ENCODE peak calls at places on chromosomes 13 and 19, in ten cellular contexts. K is progenitor cell of endocrine pancreas, Q is type B pancreatic cell, L is GM06990, O is retinal pigment epithelial cell, C is mucosa of descending colon, W is esophagus squamous epithelium, D is Calu3, N is ascending aorta, U is fibroblast of pulmonary artery. Z is an unnamed sample.

GRCh38 chr19:768424-768823 is 17.5 kb downstream of the MISP start:
- DNase-seq in K (no peak), Q (no peak), L (no peak), O (peak), C (no peak), W (no peak), D (no peak), N (no peak), U (peak), Z (no peak)

GRCh38 chr13:31101511-31102170 is 60.1 kb downstream of the HSPH1 start:
- DNase-seq in K (no peak), Q (no peak), L (no peak), O (peak), C (no peak), W (no peak), D (no peak), N (peak), U (no peak), Z (no peak)

GRCh38 chr13:75196112-75196855 is 285.7 kb downstream of the TBC1D4 start:
- DNase-seq in K (no peak), Q (no peak), L (no peak), O (no peak), C (no peak), W (no peak), D (no peak), N (no peak), U (peak), Z (no peak)

GRCh38 chr19:50722248-50723013 is 733 bp upstream of the CLEC11A start:
- DNase-seq in K (no peak), Q (no peak), L (no peak), O (no peak), C (no peak), W (no peak), D (no peak), N (no peak), U (no peak), Z (no peak)

GRCh38 chr13:107969551-107969950 is 245.8 kb downstream of the LIG4 start:
- DNase-seq in K (no peak), Q (no peak), L (no peak), O (no peak), C (no peak), W (no peak), D (no peak), N (no peak), U (no peak), Z (no peak)

GRCh38 chr19:35828694-35829301 is 16.2 kb upstream of the PRODH2 start:
- DNase-seq in K (peak), Q (peak), L (no peak), O (peak), C (peak), W (no peak), D (peak), N (no peak), U (peak), Z (peak)

GRCh38 chr13:24216176-24216575 is 55.7 kb downstream of the SPATA13 start:
- DNase-seq in K (no peak), Q (no peak), L (no peak), O (no peak), C (no peak), W (no peak), D (no peak), N (no peak), U (no peak), Z (no peak)

GRCh38 chr19:2167896-2168618 is 4.3 kb downstream of the DOT1L start:
- DNase-seq in K (no peak), Q (no peak), L (peak), O (no peak), C (peak), W (peak), D (no peak), N (peak), U (peak), Z (no peak)

GRCh38 chr13:108496364-108497215 is 132.8 kb upstream of the MYO16 start:
- DNase-seq in K (no peak), Q (no peak), L (no peak), O (no peak), C (no peak), W (no peak), D (no peak), N (no peak), U (peak), Z (no peak)

GRCh38 chr13:42355841-42356575 is 84.1 kb downstream of the AKAP11 start:
- DNase-seq in K (no peak), Q (no peak), L (no peak), O (no peak), C (no peak), W (no peak), D (no peak), N (no peak), U (no peak), Z (no peak)

GRCh38 chr19:18223860-18224524 is 2.2 kb downstream of the PDE4C start:
- DNase-seq in K (no peak), Q (no peak), L (peak), O (no peak), C (peak), W (no peak), D (peak), N (no peak), U (no peak), Z (no peak)

GRCh38 chr13:110882972-110883371 is 31.9 kb downstream of the ANKRD10 start:
- DNase-seq in K (no peak), Q (no peak), L (no peak), O (no peak), C (no peak), W (no peak), D (no peak), N (no peak), U (no peak), Z (no peak)

GRCh38 chr19:41325947-41326706 is 16.2 kb downstream of the CCDC97 start:
- DNase-seq in K (no peak), Q (no peak), L (peak), O (no peak), C (no peak), W (no peak), D (peak), N (no peak), U (peak), Z (no peak)

GRCh38 chr13:46342538-46342937 is 44.5 kb downstream of the RUBCNL start:
- DNase-seq in K (no peak), Q (no peak), L (no peak), O (no peak), C (no peak), W (no peak), D (no peak), N (no peak), U (no peak), Z (no peak)

GRCh38 chr13:20461481-20461859 is 64.2 kb downstream of the CRYL1 start:
- DNase-seq in K (no peak), Q (no peak), L (no peak), O (peak), C (no peak), W (no peak), D (no peak), N (no peak), U (peak), Z (no peak)

GRCh38 chr13:35496011-35496410 is 19.5 kb upstream of the MAB21L1 start:
- DNase-seq in K (no peak), Q (no peak), L (no peak), O (no peak), C (no peak), W (no peak), D (no peak), N (no peak), U (no peak), Z (no peak)

GRCh38 chr19:38656171-38656981 is 8.9 kb downstream of the ACTN4 start:
- DNase-seq in K (no peak), Q (no peak), L (no peak), O (no peak), C (no peak), W (no peak), D (no peak), N (no peak), U (peak), Z (no peak)

GRCh38 chr13:35198821-35199220 is 256.8 kb downstream of the NBEA start:
- DNase-seq in K (no peak), Q (no peak), L (no peak), O (no peak), C (no peak), W (no peak), D (no peak), N (no peak), U (no peak), Z (no peak)

GRCh38 chr13:61111529-61111928 is 304.1 kb downstream of the PCDH20 start:
- DNase-seq in K (no peak), Q (no peak), L (no peak), O (no peak), C (no peak), W (no peak), D (no peak), N (no peak), U (no peak), Z (no peak)

GRCh38 chr19:46818812-46819211 is 30.4 kb upstream of the SLC1A5 start:
- DNase-seq in K (no peak), Q (no peak), L (no peak), O (no peak), C (no peak), W (no peak), D (no peak), N (no peak), U (peak), Z (no peak)

GRCh38 chr19:20182232-20182785 is 15.3 kb downstream of the ZNF486 start:
- DNase-seq in K (no peak), Q (no peak), L (no peak), O (no peak), C (no peak), W (no peak), D (no peak), N (no peak), U (no peak), Z (no peak)

GRCh38 chr19:18999016-18999758 is 34.1 kb downstream of the SUGP2 start:
- DNase-seq in K (no peak), Q (no peak), L (no peak), O (no peak), C (no peak), W (no peak), D (no peak), N (no peak), U (peak), Z (no peak)

GRCh38 chr19:14632286-14632685 is 42.4 kb downstream of the ADGRE3 start:
- DNase-seq in K (no peak), Q (no peak), L (no peak), O (no peak), C (no peak), W (no peak), D (peak), N (no peak), U (peak), Z (no peak)

GRCh38 chr19:43575156-43575950 is at the start of the genes PINLYP and XRCC1:
- DNase-seq in K (peak), Q (peak), L (peak), O (peak), C (peak), W (peak), D (peak), N (peak), U (peak), Z (peak)

GRCh38 chr19:4495471-4495870 is 22.8 kb downstream of the PLIN4 start:
- DNase-seq in K (no peak), Q (no peak), L (no peak), O (no peak), C (peak), W (no peak), D (peak), N (no peak), U (no peak), Z (no peak)

GRCh38 chr13:21573920-21574712 is 29.9 kb downstream of the MICU2 start:
- DNase-seq in K (no peak), Q (no peak), L (no peak), O (no peak), C (no peak), W (no peak), D (no peak), N (no peak), U (no peak), Z (no peak)

GRCh38 chr13:76837811-76838210 is 48.4 kb downstream of the KCTD12 start:
- DNase-seq in K (no peak), Q (no peak), L (no peak), O (no peak), C (no peak), W (no peak), D (no peak), N (no peak), U (peak), Z (no peak)

GRCh38 chr13:30116379-30116778 is 191.0 kb downstream of the KATNAL1 start:
- DNase-seq in K (no peak), Q (no peak), L (no peak), O (no peak), C (no peak), W (no peak), D (no peak), N (no peak), U (no peak), Z (no peak)

GRCh38 chr13:87536899-87537298 is 134.3 kb upstream of the SLITRK5 start:
- DNase-seq in K (no peak), Q (no peak), L (no peak), O (no peak), C (no peak), W (no peak), D (no peak), N (no peak), U (no peak), Z (no peak)

GRCh38 chr19:35349614-35350521 is 2.2 kb downstream of the FFAR1 start:
- DNase-seq in K (no peak), Q (peak), L (no peak), O (no peak), C (no peak), W (no peak), D (no peak), N (peak), U (no peak), Z (no peak)

GRCh38 chr13:103539265-103539664 is 473.0 kb upstream of the SLC10A2 start:
- DNase-seq in K (no peak), Q (no peak), L (no peak), O (no peak), C (no peak), W (no peak), D (no peak), N (no peak), U (no peak), Z (no peak)

GRCh38 chr13:74868044-74868443 is 613.9 kb downstream of the TBC1D4 start:
- DNase-seq in K (no peak), Q (no peak), L (no peak), O (no peak), C (no peak), W (no peak), D (no peak), N (no peak), U (no peak), Z (no peak)

GRCh38 chr19:28961772-28962500 is 251.0 kb downstream of the UQCRFS1 start:
- DNase-seq in K (no peak), Q (no peak), L (no peak), O (no peak), C (no peak), W (no peak), D (no peak), N (no peak), U (peak), Z (no peak)

GRCh38 chr13:97121894-97122293 is 100.2 kb upstream of the MBNL2 start:
- DNase-seq in K (no peak), Q (no peak), L (no peak), O (peak), C (no peak), W (no peak), D (no peak), N (no peak), U (peak), Z (no peak)

GRCh38 chr19:43656436-43656835 is 13.5 kb downstream of the PLAUR start:
- DNase-seq in K (no peak), Q (no peak), L (no peak), O (no peak), C (no peak), W (no peak), D (no peak), N (no peak), U (no peak), Z (no peak)

GRCh38 chr19:12782424-12783225 is 7.3 kb upstream of the HOOK2 start:
- DNase-seq in K (no peak), Q (no peak), L (peak), O (no peak), C (peak), W (peak), D (peak), N (peak), U (peak), Z (peak)
- TF ChIP-seq CTCF in K (no peak), Q (peak), L (peak), O (peak), C (no peak), W (no peak), D (no peak), N (no peak), U (no peak), Z (no peak)

GRCh38 chr19:16298334-16298733 is 26.3 kb upstream of the KLF2 start:
- DNase-seq in K (no peak), Q (no peak), L (no peak), O (no peak), C (no peak), W (no peak), D (no peak), N (no peak), U (no peak), Z (no peak)
- TF ChIP-seq CTCF in K (no peak), Q (no peak), L (no peak), O (no peak), C (no peak), W (no peak), D (no peak), N (no peak), U (no peak), Z (no peak)

GRCh38 chr19:12521996-12522395 is 29.3 kb downstream of the ZNF564 start:
- DNase-seq in K (no peak), Q (no peak), L (no peak), O (no peak), C (no peak), W (no peak), D (no peak), N (no peak), U (no peak), Z (no peak)
- TF ChIP-seq CTCF in K (no peak), Q (no peak), L (no peak), O (no peak), C (no peak), W (no peak), D (no peak), N (no peak), U (no peak), Z (no peak)

GRCh38 chr19:45733160-45733810 is at the start of gene MEIOSIN:
- DNase-seq in K (no peak), Q (no peak), L (no peak), O (no peak), C (peak), W (no peak), D (no peak), N (no peak), U (no peak), Z (no peak)

GRCh38 chr19:45729774-45730388 is 815 bp downstream of the FBXO46 start:
- DNase-seq in K (no peak), Q (no peak), L (no peak), O (no peak), C (no peak), W (no peak), D (peak), N (no peak), U (no peak), Z (no peak)

DNA sequence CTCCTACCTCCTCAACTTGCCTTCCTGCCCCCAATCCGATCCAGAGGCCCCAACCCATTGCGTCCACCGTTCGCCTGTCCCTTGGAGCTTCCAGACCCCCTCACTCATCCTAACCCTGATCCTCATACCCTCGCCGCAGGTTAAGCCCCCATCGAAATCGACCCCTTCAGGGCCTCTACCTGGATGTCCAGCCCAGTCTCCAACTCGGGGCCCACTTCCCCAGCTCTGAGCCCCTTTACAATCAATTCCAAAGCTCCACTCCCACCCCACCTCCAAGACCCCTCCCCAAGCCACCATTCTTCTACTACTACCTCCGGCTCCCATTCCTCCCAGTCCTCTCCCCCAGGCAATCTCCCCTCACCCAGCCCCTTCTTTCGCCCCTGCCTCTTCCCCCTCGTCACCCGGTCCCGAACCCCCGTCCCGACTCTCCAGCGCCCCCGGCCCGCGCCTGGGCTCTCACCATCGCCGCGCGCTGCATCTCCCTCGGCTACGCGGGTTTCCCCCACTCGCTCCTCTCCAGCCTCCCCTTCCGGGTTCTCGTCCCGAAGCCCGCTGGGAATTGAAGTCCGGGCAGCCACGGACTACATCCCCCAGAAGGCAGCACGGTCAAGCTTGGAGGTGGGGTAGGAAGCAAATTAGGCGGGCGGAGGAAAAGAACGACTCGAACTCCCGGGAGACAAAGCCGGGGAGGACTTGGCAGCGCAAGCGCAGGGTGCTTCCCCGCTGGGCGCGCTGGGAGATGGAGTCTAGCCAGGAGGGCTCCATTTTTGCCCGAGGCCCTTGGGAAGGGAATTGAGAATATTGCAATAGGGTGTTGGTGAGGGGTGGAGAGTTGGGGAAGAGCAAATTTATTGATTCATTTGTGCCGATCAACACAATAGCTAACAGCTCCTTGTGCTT is at the start of gene FBXO46:
- DNase-seq in K (peak), Q (peak), L (peak), O (peak), C (peak), W (peak), D (peak), N (peak), U (peak), Z (peak)
- TF ChIP-seq CTCF in K (peak), Q (peak), L (peak), O (peak), C (no peak), W (no peak), D (no peak), N (peak), U (peak), Z (no peak)

GRCh38 chr19:49213791-49214190 is 56.2 kb downstream of the TRPM4 start:
- DNase-seq in K (no peak), Q (no peak), L (no peak), O (no peak), C (no peak), W (no peak), D (peak), N (no peak), U (no peak), Z (no peak)
- TF ChIP-seq CTCF in K (no peak), Q (peak), L (peak), O (peak), C (no peak), W (no peak), D (no peak), N (no peak), U (peak), Z (peak)

GRCh38 chr19:57558525-57558924 is 1.1 kb downstream of the ZNF550 start:
- DNase-seq in K (no peak), Q (no peak), L (no peak), O (no peak), C (no peak), W (no peak), D (no peak), N (no peak), U (peak), Z (no peak)
- TF ChIP-seq CTCF in K (no peak), Q (no peak), L (no peak), O (peak), C (no peak), W (no peak), D (no peak), N (no peak), U (peak), Z (no peak)

GRCh38 chr13:51297556-51297955 is 41.9 kb upstream of the SERPINE3 start:
- DNase-seq in K (no peak), Q (no peak), L (no peak), O (no peak), C (no peak), W (no peak), D (no peak), N (peak), U (no peak), Z (no peak)
- TF ChIP-seq CTCF in K (no peak), Q (no peak), L (peak), O (no peak), C (no peak), W (no peak), D (no peak), N (no peak), U (no peak), Z (no peak)

DNA sequence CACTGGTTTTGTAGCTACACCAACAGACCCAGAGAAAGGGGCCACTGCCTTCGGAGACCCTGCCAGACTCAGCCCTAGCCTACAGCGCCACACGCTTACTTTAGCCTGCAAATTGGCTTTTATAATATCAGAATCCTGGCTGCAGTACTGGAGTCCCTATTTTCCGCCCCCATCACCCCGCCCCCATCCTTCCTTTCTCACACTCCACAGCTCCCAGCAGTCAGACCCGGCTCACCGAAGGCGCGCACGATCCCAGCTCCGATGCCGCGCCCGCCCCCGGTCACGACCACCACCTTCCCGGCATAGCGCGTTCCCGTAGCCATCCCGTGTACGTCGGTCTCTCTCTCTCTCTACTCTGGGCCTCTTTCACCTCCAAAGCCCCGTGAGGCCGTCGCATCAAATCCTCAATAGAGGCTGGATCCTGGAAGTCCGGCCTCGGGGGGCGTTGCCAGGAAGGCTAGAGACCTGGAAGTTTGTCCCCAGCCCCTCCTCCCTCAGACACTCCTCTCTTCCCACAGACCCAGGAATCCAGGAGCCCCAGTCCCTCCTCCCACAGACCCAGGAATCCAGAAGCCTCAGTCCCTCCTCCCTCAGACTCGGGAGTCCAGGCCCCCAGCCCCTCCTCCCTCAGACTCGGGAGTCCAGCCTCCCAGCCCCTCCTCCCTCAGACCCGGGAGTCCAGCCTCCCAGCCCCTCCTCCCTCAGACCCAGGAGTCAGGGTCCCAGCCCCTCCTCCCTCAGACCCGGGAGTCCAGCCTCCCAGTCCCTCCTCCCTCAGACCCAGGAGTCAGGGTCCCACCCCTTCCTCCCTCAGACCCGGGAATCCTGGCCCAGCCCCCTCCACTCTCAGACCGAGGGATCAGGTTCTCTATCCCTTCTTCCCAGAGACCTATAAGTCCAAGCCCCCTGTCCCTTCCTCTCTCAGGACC is at the start of gene HSD17B14:
- DNase-seq in K (peak), Q (peak), L (no peak), O (no peak), C (no peak), W (no peak), D (no peak), N (peak), U (peak), Z (no peak)
- TF ChIP-seq CTCF in K (peak), Q (peak), L (no peak), O (no peak), C (peak), W (no peak), D (peak), N (no peak), U (no peak), Z (peak)